ENCODE peak calls at places on chromosome 1, in eight cellular contexts. C is thoracic aorta, I is kidney epithelial cell, N is MM.1S, Y is heart left ventricle, T is pancreas, W is stomach, M is fibroblast of the aortic adventitia. O is an unnamed sample.

GRCh38 chr1:173048629-173049326 is 2.0 kb downstream of the TNFSF18 start:
- DNase-seq in C (no peak), I (no peak), N (no peak), Y (no peak), T (no peak), W (no peak), M (peak; percentile 35), O (no peak)

GRCh38 chr1:156911587-156912298 is 8.7 kb upstream of the LRRC71 start:
- DNase-seq in C (no peak), I (no peak), N (no peak), Y (peak; percentile 45), T (no peak), W (no peak), M (peak; percentile 28), O (no peak)

GRCh38 chr1:110161822-110162221 is 11.5 kb downstream of the SLC6A17 start:
- DNase-seq in C (no peak), I (no peak), N (no peak), Y (no peak), T (no peak), W (no peak), M (no peak), O (no peak)

GRCh38 chr1:115142616-115143015 is 53.3 kb upstream of the TSPAN2 start:
- DNase-seq in C (no peak), I (no peak), N (no peak), Y (no peak), T (no peak), W (no peak), M (peak; percentile 85), O (no peak)

GRCh38 chr1:235843458-235843857 is 23.2 kb downstream of the LYST start:
- DNase-seq in C (no peak), I (no peak), N (peak; percentile 25), Y (no peak), T (no peak), W (no peak), M (peak; percentile 63), O (peak; percentile 33)

GRCh38 chr1:20090641-20091040 is 20.6 kb downstream of the PLA2G5 start:
- DNase-seq in C (no peak), I (no peak), N (no peak), Y (no peak), T (no peak), W (no peak), M (no peak), O (no peak)

GRCh38 chr1:198101716-198102453 is 54.9 kb upstream of the NEK7 start:
- DNase-seq in C (no peak), I (no peak), N (no peak), Y (no peak), T (no peak), W (no peak), M (no peak), O (no peak)

GRCh38 chr1:14913475-14914155 is 239.9 kb upstream of the TMEM51 start:
- DNase-seq in C (no peak), I (no peak), N (no peak), Y (peak; percentile 40), T (no peak), W (no peak), M (no peak), O (no peak)

GRCh38 chr1:224300346-224300745 is 29.6 kb downstream of the NVL start:
- DNase-seq in C (no peak), I (peak; percentile 68), N (no peak), Y (no peak), T (no peak), W (no peak), M (peak; percentile 73), O (no peak)

GRCh38 chr1:47161298-47162040 is 24.2 kb downstream of the CYP4A22 start:
- DNase-seq in C (no peak), I (no peak), N (no peak), Y (no peak), T (no peak), W (no peak), M (no peak), O (no peak)

GRCh38 chr1:40593449-40594186 is 62.2 kb downstream of the ZNF684 start:
- DNase-seq in C (no peak), I (no peak), N (no peak), Y (no peak), T (no peak), W (no peak), M (no peak), O (no peak)

GRCh38 chr1:164602480-164603093 is 43.6 kb downstream of the PBX1 start:
- DNase-seq in C (no peak), I (no peak), N (peak; percentile 57), Y (peak; percentile 69), T (no peak), W (peak; percentile 83), M (peak; percentile 67), O (no peak)

GRCh38 chr1:186418503-186418902 is 42.4 kb downstream of the PDC start:
- DNase-seq in C (no peak), I (no peak), N (no peak), Y (no peak), T (no peak), W (no peak), M (no peak), O (no peak)

GRCh38 chr1:210754931-210755670 is 378.8 kb downstream of the KCNH1 start:
- DNase-seq in C (no peak), I (no peak), N (no peak), Y (no peak), T (no peak), W (no peak), M (no peak), O (no peak)

GRCh38 chr1:21153336-21153735 is 23.4 kb downstream of the EIF4G3 start:
- DNase-seq in C (no peak), I (no peak), N (no peak), Y (no peak), T (no peak), W (no peak), M (no peak), O (no peak)

GRCh38 chr1:21149862-21150432 is 26.8 kb downstream of the EIF4G3 start:
- DNase-seq in C (no peak), I (peak; percentile 84), N (no peak), Y (no peak), T (no peak), W (no peak), M (peak; percentile 96), O (no peak)

GRCh38 chr1:21152423-21153100 is 24.1 kb downstream of the EIF4G3 start:
- DNase-seq in C (no peak), I (no peak), N (no peak), Y (no peak), T (no peak), W (no peak), M (peak; percentile 36), O (no peak)

GRCh38 chr1:21154717-21155116 is 22.0 kb downstream of the EIF4G3 start:
- DNase-seq in C (no peak), I (no peak), N (no peak), Y (no peak), T (no peak), W (no peak), M (no peak), O (no peak)

GRCh38 chr1:21149430-21149861 is 27.3 kb downstream of the EIF4G3 start:
- DNase-seq in C (no peak), I (no peak), N (no peak), Y (no peak), T (no peak), W (peak; percentile 38), M (peak; percentile 49), O (no peak)
- H3K4me3 ChIP-seq in C (no peak overlapping the region), I (no peak overlapping the region), N (no peak overlapping the region), Y (no peak overlapping the region), T (no peak overlapping the region), W (no peak overlapping the region), M (no peak overlapping the region), O (no peak overlapping the region)

GRCh38 chr1:18452550-18452949 is 28.2 kb upstream of the KLHDC7A start:
- DNase-seq in C (no peak), I (no peak), N (peak; percentile 15), Y (no peak), T (no peak), W (no peak), M (no peak), O (no peak)

GRCh38 chr1:18446751-18447150 is 34.0 kb upstream of the KLHDC7A start:
- DNase-seq in C (no peak), I (no peak), N (no peak), Y (no peak), T (no peak), W (no peak), M (no peak), O (no peak)

GRCh38 chr1:18443573-18444520 is 36.9 kb upstream of the KLHDC7A start:
- DNase-seq in C (no peak), I (no peak), N (no peak), Y (no peak), T (no peak), W (no peak), M (no peak), O (no peak)

GRCh38 chr1:18447509-18448220 is 33.1 kb upstream of the KLHDC7A start:
- DNase-seq in C (no peak), I (no peak), N (no peak), Y (no peak), T (no peak), W (no peak), M (no peak), O (no peak)

GRCh38 chr1:18448889-18449288 is 31.8 kb upstream of the KLHDC7A start:
- DNase-seq in C (no peak), I (no peak), N (no peak), Y (no peak), T (no peak), W (no peak), M (no peak), O (no peak)
- H3K4me3 ChIP-seq in C (no peak overlapping the region), I (no peak overlapping the region), N (no peak overlapping the region), Y (no peak overlapping the region), T (no peak overlapping the region), W (no peak overlapping the region), M (no peak overlapping the region), O (no peak overlapping the region)

GRCh38 chr1:168497376-168497952 is 46.3 kb downstream of the XCL2 start:
- DNase-seq in C (no peak), I (no peak), N (no peak), Y (no peak), T (no peak), W (no peak), M (no peak), O (no peak)
- H3K4me3 ChIP-seq in C (no peak overlapping the region), I (no peak overlapping the region), N (no peak overlapping the region), Y (no peak overlapping the region), T (no peak overlapping the region), W (no peak overlapping the region), M (no peak overlapping the region), O (no peak overlapping the region)

GRCh38 chr1:96191165-96191564 is 530.4 kb upstream of the PTBP2 start:
- DNase-seq in C (no peak), I (no peak), N (no peak), Y (no peak), T (no peak), W (no peak), M (no peak), O (no peak)

GRCh38 chr1:96185181-96185580 is 536.4 kb upstream of the PTBP2 start:
- DNase-seq in C (no peak), I (no peak), N (no peak), Y (no peak), T (no peak), W (no peak), M (no peak), O (no peak)

GRCh38 chr1:96183928-96184327 is 537.7 kb upstream of the PTBP2 start:
- DNase-seq in C (no peak), I (no peak), N (no peak), Y (no peak), T (no peak), W (no peak), M (no peak), O (no peak)

DNA sequence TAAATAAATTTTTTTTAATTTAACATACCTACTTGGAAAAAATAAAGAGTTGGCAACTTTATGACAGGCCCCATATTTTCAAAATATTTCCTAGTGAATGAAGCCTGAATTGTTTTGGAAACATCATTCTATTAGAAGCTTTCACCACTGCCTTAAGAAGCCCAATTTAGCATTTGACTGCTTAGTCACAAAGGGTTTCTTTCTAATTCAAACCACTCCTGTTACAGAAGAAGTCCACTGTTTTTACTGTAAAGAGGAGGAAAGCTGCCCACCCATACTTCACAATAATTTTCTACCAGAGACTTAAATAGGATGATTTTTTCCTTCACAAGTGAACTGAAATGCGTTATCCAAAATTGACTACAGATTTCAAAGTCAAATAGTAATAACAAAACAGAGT is 534.6 kb upstream of the PTBP2 start:
- DNase-seq in C (no peak), I (no peak), N (no peak), Y (no peak), T (no peak), W (no peak), M (no peak), O (no peak)
- H3K4me3 ChIP-seq in C (no peak overlapping the region), I (no peak overlapping the region), N (no peak overlapping the region), Y (no peak overlapping the region), T (no peak overlapping the region), W (no peak overlapping the region), M (no peak overlapping the region), O (no peak overlapping the region)